ENCODE peak calls at places on chromosomes 6 and 20, in five cellular contexts. T is bronchial epithelial cell; F is spleen; A is suprapubic skin; V is CD4-positive, alpha-beta T cell. L is an unnamed sample.
A peak's percentile ranks its signal among the peaks of the same experiment; 100 is the strongest.

GRCh38 chr20:44644384-44645131 is 6.9 kb downstream of the ADA start:
- DNase-seq in A (no peak), T (no peak), V (peak; percentile 21), F (no peak), L (no peak)

GRCh38 chr6:28839443-28840120 is 84.2 kb downstream of the TRIM27 start:
- DNase-seq in F (no peak), T (no peak), A (no peak), V (no peak), L (no peak)

GRCh38 chr6:11514672-11515071 is 22.9 kb upstream of the TMEM170B start:
- DNase-seq in F (no peak), T (no peak), V (no peak), A (no peak), L (no peak)

GRCh38 chr6:20693466-20694063 is 159.3 kb downstream of the CDKAL1 start:
- DNase-seq in A (no peak), T (peak; percentile 31), F (no peak), V (no peak), L (no peak)

GRCh38 chr6:135664527-135664926 is 167.0 kb upstream of the AHI1 start:
- DNase-seq in T (no peak), A (no peak), V (no peak), F (no peak), L (no peak)

GRCh38 chr6:44725070-44725469 is 337.6 kb downstream of the CDC5L start:
- DNase-seq in A (no peak), T (peak; percentile 8), F (no peak), V (no peak), L (no peak)

GRCh38 chr6:21384211-21384610 is 209.3 kb upstream of the SOX4 start:
- DNase-seq in V (no peak), T (no peak), A (no peak), F (no peak), L (no peak)

GRCh38 chr6:140174509-140174908 is 800.1 kb upstream of the CITED2 start:
- DNase-seq in A (no peak), T (peak; percentile 100), F (no peak), V (no peak), L (no peak)

GRCh38 chr6:42911171-42912021 is 4.5 kb upstream of the PTCRA start:
- DNase-seq in A (no peak), T (no peak), F (no peak), V (no peak), L (no peak)

GRCh38 chr6:35146453-35146852 is 5.3 kb upstream of the TCP11 start:
- DNase-seq in A (no peak), T (peak; percentile 43), F (no peak), V (no peak), L (no peak)

GRCh38 chr6:157144861-157145260 is 178.5 kb downstream of the TMEM242 start:
- DNase-seq in V (no peak), A (no peak), T (no peak), F (no peak), L (no peak)

GRCh38 chr6:88492824-88493223 is 326.7 kb upstream of the CNR1 start:
- DNase-seq in V (no peak), F (no peak), A (no peak), T (peak; percentile 13), L (no peak)

GRCh38 chr20:4369798-4370124 is 351.9 kb upstream of the PRND start:
- DNase-seq in V (no peak), A (no peak), F (no peak), T (no peak), L (no peak)

GRCh38 chr6:79269877-79270276 is 35.4 kb upstream of the HMGN3 start:
- DNase-seq in A (no peak), F (no peak), T (peak; percentile 50), V (no peak), L (no peak)

GRCh38 chr6:57190140-57190539 is 18.0 kb downstream of the BAG2 start:
- DNase-seq in F (no peak), T (peak; percentile 22), A (no peak), V (no peak), L (no peak)

GRCh38 chr6:113169484-113169883 is 687.7 kb upstream of the MARCKS start:
- DNase-seq in A (no peak), F (no peak), T (peak; percentile 19), V (no peak), L (no peak)

GRCh38 chr6:29011276-29011734 is 6.2 kb upstream of the ZNF311 start:
- DNase-seq in A (no peak), F (no peak), T (peak; percentile 25), V (peak; percentile 32), L (no peak)

GRCh38 chr6:140462495-140463311 is 1088.3 kb upstream of the CITED2 start:
- DNase-seq in V (no peak), T (peak; percentile 95), F (no peak), A (no peak), L (no peak)

GRCh38 chr20:32638848-32639247 is 34.9 kb downstream of the C20orf203 start:
- DNase-seq in A (no peak), T (peak; percentile 92), V (no peak), F (no peak), L (no peak)
- TF ChIP-seq CTCF in A (no peak), T (peak; percentile 65), V (no peak), F (no peak), L (no peak)

GRCh38 chr6:168343239-168344167 is 23.9 kb upstream of the DACT2 start:
- DNase-seq in V (no peak), A (no peak), F (no peak), T (no peak), L (peak; percentile 63)
- TF ChIP-seq CTCF in V (no peak), A (no peak), F (no peak), T (no peak), L (no peak)

DNA sequence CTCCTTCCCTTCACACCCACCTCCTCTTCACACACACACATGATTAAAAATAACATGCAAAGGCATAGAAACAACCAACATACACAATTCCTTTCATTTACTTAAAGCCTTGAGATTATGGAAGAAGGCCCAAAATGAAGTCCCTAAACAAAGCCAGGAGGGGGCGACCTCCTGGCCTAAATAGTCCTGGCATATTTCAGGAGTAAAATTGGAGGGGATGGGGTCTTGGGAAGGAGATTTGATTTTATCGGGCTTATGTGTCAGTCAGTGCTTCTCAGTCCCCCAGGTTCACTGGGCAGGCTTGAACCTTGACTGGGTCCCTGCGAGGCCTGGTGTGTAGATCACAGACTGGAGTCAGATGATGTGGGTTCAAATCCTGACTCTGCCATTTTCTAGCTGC is 266.4 kb downstream of the SAMD5 start:
- DNase-seq in F (no peak), A (no peak), T (no peak), V (no peak), L (no peak)
- TF ChIP-seq CTCF in F (no peak), A (no peak), T (peak; percentile 11), V (no peak), L (peak; percentile 36)

DNA sequence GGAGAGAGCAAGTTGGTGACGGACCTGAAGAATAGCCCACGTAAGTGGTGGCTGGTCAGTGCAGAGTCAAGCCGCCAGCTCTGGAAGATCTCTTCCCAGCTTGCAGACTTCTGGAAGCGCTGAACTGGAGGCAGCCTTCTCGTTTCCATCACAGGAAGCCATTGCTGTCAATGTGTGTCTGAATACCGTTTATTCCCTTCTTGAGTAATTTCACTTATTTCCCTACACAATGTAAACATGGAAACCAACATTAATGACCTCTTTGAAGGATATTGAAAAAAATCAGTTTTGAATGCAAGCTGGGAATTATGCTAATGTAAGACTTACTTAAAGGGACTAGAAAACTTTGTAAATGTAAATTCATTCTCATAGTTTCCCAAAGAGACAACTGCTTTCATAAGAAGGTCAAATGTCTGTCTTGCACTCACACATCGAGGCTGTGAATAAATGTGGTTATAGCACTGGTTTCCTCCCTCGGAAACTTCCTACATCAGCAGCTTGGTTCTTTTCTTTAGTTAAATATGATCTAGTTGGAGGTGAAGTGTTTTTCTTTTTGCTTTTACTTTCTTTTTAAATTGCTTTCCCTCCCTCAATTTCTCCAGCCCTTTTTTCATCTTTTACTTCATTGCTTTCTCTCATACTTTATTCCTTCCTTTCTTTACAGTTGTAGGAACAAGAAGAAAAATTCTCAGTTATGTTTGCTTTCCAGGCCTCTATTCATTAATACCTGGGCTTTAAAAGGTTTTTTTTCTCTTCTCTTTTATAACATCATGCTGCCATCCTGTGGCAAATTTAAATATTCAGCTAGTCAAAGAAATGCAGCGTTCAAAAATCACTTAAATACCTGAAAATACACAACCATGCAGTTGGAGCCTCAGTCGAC is 108.2 kb downstream of the TNFAIP3 start:
- DNase-seq in F (no peak), A (no peak), T (peak; percentile 36), V (peak; percentile 17), L (no peak)
- TF ChIP-seq CTCF in F (peak; percentile 32), A (no peak), T (peak; percentile 11), V (peak; percentile 60), L (peak; percentile 56)

L was measured in osteocyte.